ENCODE peak calls at places on chromosomes 1 and 21, in five cellular contexts. T, V, R, H and A are unnamed samples.

GRCh38 chr1:14705824-14706223 is 107.3 kb downstream of the KAZN start:
- DNase-seq in T (no peak), V (no peak), R (no peak), H (no peak), A (no peak)

GRCh38 chr1:3570081-3570986 is 41.0 kb downstream of the MEGF6 start:
- DNase-seq in T (no peak), V (peak), R (no peak), H (no peak), A (no peak)

GRCh38 chr21:33747420-33747819 is 105.1 kb downstream of the ITSN1 start:
- DNase-seq in T (no peak), V (no peak), R (no peak), H (no peak), A (no peak)

GRCh38 chr1:232904566-232904965 is 45.8 kb upstream of the NTPCR start:
- DNase-seq in T (no peak), V (no peak), R (peak), H (no peak), A (no peak)

GRCh38 chr1:172976222-172977041 is 74.3 kb downstream of the TNFSF18 start:
- DNase-seq in T (no peak), V (no peak), R (no peak), H (no peak), A (no peak)

GRCh38 chr1:230661976-230662375 is 19.7 kb downstream of the COG2 start:
- DNase-seq in T (no peak), V (no peak), R (no peak), H (no peak), A (no peak)

GRCh38 chr1:2840036-2840809 is 38.7 kb upstream of the TTC34 start:
- DNase-seq in T (peak), V (no peak), R (no peak), H (no peak), A (no peak)

GRCh38 chr1:57868895-57869294 is 445.0 kb upstream of the DAB1 start:
- DNase-seq in T (no peak), V (no peak), R (no peak), H (no peak), A (no peak)

GRCh38 chr1:29264773-29265389 is 28.6 kb downstream of the PTPRU start:
- DNase-seq in T (no peak), V (no peak), R (no peak), H (no peak), A (no peak)

GRCh38 chr1:231041705-231042261 is 1.7 kb upstream of the FAM89A start:
- DNase-seq in T (no peak), V (no peak), R (no peak), H (no peak), A (no peak)

GRCh38 chr1:11645270-11645669 is 9.0 kb downstream of the FBXO2 start:
- DNase-seq in T (no peak), V (no peak), R (no peak), H (no peak), A (no peak)

GRCh38 chr1:167090289-167090942 is at the start of gene GPA33:
- DNase-seq in T (no peak), V (no peak), R (peak), H (no peak), A (no peak)

GRCh38 chr1:20494609-20495311 is 8.8 kb upstream of the CAMK2N1 start:
- DNase-seq in T (no peak), V (no peak), R (no peak), H (no peak), A (no peak)

GRCh38 chr1:23497777-23498439 is 13.9 kb upstream of the ASAP3 start:
- DNase-seq in T (no peak), V (no peak), R (no peak), H (no peak), A (no peak)

GRCh38 chr1:21012937-21013336 is 163.8 kb downstream of the EIF4G3 start:
- DNase-seq in T (no peak), V (no peak), R (no peak), H (no peak), A (no peak)

GRCh38 chr21:33268736-33269441 is 2.7 kb downstream of the IL10RB start:
- DNase-seq in T (peak), V (peak), R (no peak), H (no peak), A (no peak)

GRCh38 chr1:61605607-61606321 is 119.2 kb downstream of the TM2D1 start:
- DNase-seq in T (no peak), V (no peak), R (no peak), H (no peak), A (no peak)

GRCh38 chr21:44699502-44700001 is 2.6 kb downstream of the KRTAP10-12 start:
- DNase-seq in T (no peak), V (peak), R (no peak), H (no peak), A (no peak)

GRCh38 chr1:205580140-205580922 is 51.5 kb downstream of the ELK4 start:
- DNase-seq in T (no peak), V (no peak), R (no peak), H (no peak), A (no peak)